ENCODE peak calls at places on chromosome 2, in nine cellular contexts. U is GM04504; Z is Ammon's horn; V is neural progenitor cell; Y is EL; F is activated naive CD4-positive, alpha-beta T cell; S is HFF-Myc; X is upper lobe of left lung; M is fibroblast of pulmonary artery. T is an unnamed sample.

GRCh38 chr2:222318026-222318711 is 19.4 kb upstream of the PAX3 start:
- DNase-seq in X (peak; percentile 64), Z (peak; percentile 37), V (peak; percentile 92), S (peak; percentile 25), Y (peak; percentile 76), M (peak; percentile 82), U (peak; percentile 50), F (no peak), T (peak; percentile 4)

GRCh38 chr2:50922506-50922905 is 109.4 kb downstream of the NRXN1 start:
- DNase-seq in Y (no peak), X (no peak), S (no peak), F (no peak), Z (no peak), U (no peak), M (no peak), V (no peak), T (no peak)

GRCh38 chr2:241813080-241813805 is 4.2 kb downstream of the NEU4 start:
- DNase-seq in Z (no peak), X (no peak), S (no peak), Y (no peak), V (no peak), M (no peak), U (no peak), F (no peak), T (no peak)

GRCh38 chr2:241282553-241282952 is 32.9 kb downstream of the HDLBP start:
- DNase-seq in S (no peak), M (no peak), Y (no peak), Z (no peak), U (no peak), X (no peak), F (no peak), V (no peak), T (no peak)

GRCh38 chr2:196277002-196277401 is 105.6 kb upstream of the STK17B start:
- DNase-seq in Z (no peak), F (no peak), X (no peak), U (no peak), Y (peak; percentile 51), S (no peak), M (peak; percentile 66), V (no peak), T (no peak)

GRCh38 chr2:217593732-217594131 is 409.1 kb downstream of the TNS1 start:
- DNase-seq in Y (no peak), U (no peak), Z (no peak), X (no peak), V (no peak), S (peak; percentile 26), F (no peak), M (no peak), T (no peak)

GRCh38 chr2:10300997-10301945 is 1.4 kb upstream of the HPCAL1 start:
- DNase-seq in M (no peak), V (no peak), X (no peak), S (no peak), Y (no peak), U (no peak), Z (peak; percentile 46), F (no peak), T (no peak)

GRCh38 chr2:67846341-67847070 is 216.3 kb downstream of the C1D start:
- DNase-seq in V (peak; percentile 84), S (peak; percentile 92), F (no peak), Y (peak; percentile 89), U (peak; percentile 66), X (peak; percentile 92), M (peak; percentile 99), Z (peak; percentile 56), T (peak; percentile 96)

GRCh38 chr2:110865188-110865587 is 132.8 kb downstream of the ACOXL start:
- DNase-seq in V (no peak), S (no peak), Z (no peak), F (no peak), Y (peak; percentile 19), M (no peak), X (no peak), U (no peak), T (no peak)

GRCh38 chr2:108971661-108972566 is 17.1 kb downstream of the EDAR start:
- DNase-seq in V (no peak), U (peak; percentile 35), F (no peak), Z (no peak), X (no peak), M (no peak), Y (peak; percentile 64), S (peak; percentile 65), T (no peak)

GRCh38 chr2:196515608-196516007 is 123.9 kb upstream of the CCDC150 start:
- DNase-seq in U (no peak), X (no peak), Y (no peak), Z (no peak), M (no peak), F (no peak), V (no peak), S (no peak), T (no peak)

GRCh38 chr2:121611730-121612705 is 37.2 kb downstream of the CLASP1 start:
- DNase-seq in V (no peak), U (no peak), F (no peak), Y (no peak), S (no peak), Z (no peak), M (no peak), X (no peak), T (no peak)

GRCh38 chr2:180276733-180277132 is 269.6 kb upstream of the CWC22 start:
- DNase-seq in V (no peak), S (no peak), F (no peak), M (no peak), Y (no peak), U (no peak), Z (no peak), X (no peak), T (no peak)

GRCh38 chr2:78707776-78708386 is 317.6 kb upstream of the REG3G start:
- DNase-seq in Y (no peak), X (no peak), Z (no peak), S (no peak), U (no peak), M (no peak), V (no peak), F (no peak), T (no peak)

GRCh38 chr2:233021771-233022170 is 8.7 kb upstream of the NGEF start:
- DNase-seq in F (no peak), M (peak; percentile 26), U (no peak), V (no peak), X (no peak), Z (no peak), S (no peak), Y (peak; percentile 31), T (no peak)

GRCh38 chr2:46554381-46554780 is 75.0 kb downstream of the TMEM247 start:
- DNase-seq in V (no peak), X (no peak), F (no peak), S (no peak), Y (no peak), M (no peak), U (no peak), Z (peak; percentile 50), T (no peak)

GRCh38 chr2:160613466-160614153 is 120.0 kb upstream of the RBMS1 start:
- DNase-seq in F (no peak), Y (peak; percentile 80), Z (no peak), V (no peak), X (no peak), U (no peak), M (peak; percentile 65), S (peak; percentile 68), T (peak; percentile 27)

GRCh38 chr2:239211391-239212094 is 189.3 kb downstream of the HDAC4 start:
- DNase-seq in U (no peak), Z (no peak), Y (no peak), M (no peak), X (peak; percentile 17), S (no peak), V (no peak), F (no peak), T (no peak)